ENCODE peak calls at places on chromosomes 7 and 10, in seven cellular contexts. J is H1, C is spleen, F is gastrocnemius medialis, X is PC-3, R is heart left ventricle, G is left ventricle myocardium inferior. H is an unnamed sample.
A peak's percentile ranks its signal among the peaks of the same experiment; 100 is the strongest.

GRCh38 chr7:101271021-101271420 is 26.1 kb upstream of the FIS1 start:
- DNase-seq in X (no peak), C (no peak), J (no peak), F (no peak), R (no peak), G (no peak), H (no peak)

GRCh38 chr7:48537561-48537960 is 366.3 kb downstream of the ABCA13 start:
- DNase-seq in J (no peak), R (no peak), X (peak; percentile 69), C (no peak), G (no peak), F (no peak), H (peak; percentile 86)

GRCh38 chr7:151923097-151923876 is 33.0 kb upstream of the GALNTL5 start:
- DNase-seq in X (no peak), C (peak; percentile 72), J (no peak), G (no peak), F (no peak), R (peak; percentile 29), H (no peak)

GRCh38 chr7:36644625-36645422 is 79.5 kb downstream of the AOAH start:
- DNase-seq in R (no peak), G (no peak), X (no peak), C (no peak), F (no peak), J (no peak), H (no peak)

GRCh38 chr10:75788394-75789205 is 357.2 kb downstream of the LRMDA start:
- DNase-seq in R (no peak), X (peak; percentile 80), G (no peak), F (peak; percentile 14), C (no peak), J (no peak), H (no peak)

GRCh38 chr10:74373059-74373458 is 222.0 kb downstream of the ADK start:
- DNase-seq in C (no peak), F (no peak), G (no peak), J (no peak), X (no peak), R (no peak), H (no peak)

GRCh38 chr7:20797174-20798080 is 10.7 kb upstream of the SP8 start:
- DNase-seq in R (no peak), F (no peak), X (no peak), G (no peak), C (no peak), J (no peak), H (no peak)

GRCh38 chr10:104479906-104480579 is 126.4 kb downstream of the CFAP58 start:
- DNase-seq in G (no peak), C (no peak), F (no peak), R (no peak), J (no peak), X (no peak), H (no peak)

GRCh38 chr10:131355116-131355515 is 43.6 kb upstream of the TCERG1L start:
- DNase-seq in G (no peak), J (no peak), R (no peak), X (no peak), F (no peak), C (no peak), H (no peak)

GRCh38 chr10:24483701-24484100 is 240.0 kb downstream of the ARHGAP21 start:
- DNase-seq in R (no peak), J (peak; percentile 54), X (peak; percentile 91), G (no peak), F (no peak), C (no peak), H (peak; percentile 99)

GRCh38 chr10:114714281-114714741 is 56.2 kb upstream of the ABLIM1 start:
- DNase-seq in X (peak; percentile 94), C (no peak), G (peak; percentile 43), F (no peak), R (peak; percentile 54), J (no peak), H (peak; percentile 69)

GRCh38 chr7:143047327-143047726 is 4.8 kb upstream of the OR6V1 start:
- DNase-seq in R (no peak), F (no peak), C (no peak), G (no peak), J (no peak), X (no peak), H (no peak)

GRCh38 chr7:78261739-78262138 is 463.2 kb downstream of the PHTF2 start:
- DNase-seq in R (no peak), J (no peak), G (no peak), C (no peak), X (no peak), F (no peak), H (no peak)

GRCh38 chr10:51170518-51171245 is 96.4 kb downstream of the PRKG1 start:
- DNase-seq in F (no peak), R (no peak), C (no peak), G (no peak), J (no peak), X (peak; percentile 87), H (no peak)

GRCh38 chr10:34746094-34746493 is 69.0 kb downstream of the PARD3 start:
- DNase-seq in J (no peak), X (peak; percentile 61), F (no peak), C (no peak), G (no peak), R (no peak), H (no peak)

GRCh38 chr10:123807444-123808035 is 84.1 kb downstream of the CPXM2 start:
- DNase-seq in F (no peak), J (no peak), R (no peak), G (no peak), X (no peak), C (no peak), H (peak; percentile 17)

GRCh38 chr7:128928159-128928558 is 9.6 kb upstream of the IRF5 start:
- DNase-seq in F (no peak), C (no peak), R (no peak), J (no peak), X (no peak), G (no peak), H (no peak)

GRCh38 chr7:21253740-21254687 is 173.9 kb upstream of the SP4 start:
- DNase-seq in J (peak; percentile 38), R (peak; percentile 9), C (no peak), G (no peak), X (peak; percentile 79), F (no peak), H (peak; percentile 16)

GRCh38 chr7:87767827-87768226 is 108.3 kb downstream of the SLC25A40 start:
- DNase-seq in F (no peak), G (no peak), J (no peak), R (no peak), X (peak; percentile 14), C (no peak), H (no peak)

GRCh38 chr10:50807851-50808776 is 68.4 kb downstream of the ASAH2B start:
- DNase-seq in F (no peak), X (no peak), J (no peak), C (no peak), R (no peak), G (no peak), H (no peak)

GRCh38 chr7:2037805-2038635 is 194.7 kb downstream of the MAD1L1 start:
- DNase-seq in J (no peak), X (no peak), C (peak; percentile 60), R (no peak), G (peak; percentile 53), F (no peak), H (no peak)

GRCh38 chr10:29493697-29494096 is 141.1 kb downstream of the SVIL start:
- DNase-seq in R (no peak), F (no peak), X (no peak), J (no peak), G (no peak), C (no peak), H (no peak)
- H3K27ac ChIP-seq in R (no peak overlapping the region), F (peak overlapping the region; percentile 47), X (no peak overlapping the region), J (no peak overlapping the region), G (no peak overlapping the region), C (no peak overlapping the region), H (no peak overlapping the region)

GRCh38 chr7:4737300-4737699 is 38.1 kb upstream of the AP5Z1 start:
- DNase-seq in F (no peak), X (no peak), R (no peak), G (no peak), J (no peak), C (no peak), H (no peak)

GRCh38 chr7:4742051-4742573 is 33.3 kb upstream of the AP5Z1 start:
- DNase-seq in R (no peak), C (no peak), X (no peak), J (no peak), F (no peak), G (no peak), H (no peak)

GRCh38 chr7:4738711-4739527 is 36.5 kb upstream of the AP5Z1 start:
- DNase-seq in C (no peak), X (no peak), J (no peak), R (peak; percentile 60), G (no peak), F (no peak), H (no peak)

GRCh38 chr7:4740796-4741195 is 34.6 kb upstream of the AP5Z1 start:
- DNase-seq in X (no peak), R (no peak), J (no peak), F (no peak), C (no peak), G (no peak), H (no peak)

GRCh38 chr7:4739528-4739992 is 35.9 kb upstream of the AP5Z1 start:
- DNase-seq in X (no peak), J (no peak), R (peak; percentile 60), F (peak; percentile 82), C (no peak), G (no peak), H (no peak)
- TF ChIP-seq CTCF in X (no peak), J (no peak), R (peak; percentile 59), F (peak; percentile 52), C (peak; percentile 39), G (peak; percentile 71), H (no peak)

DNA sequence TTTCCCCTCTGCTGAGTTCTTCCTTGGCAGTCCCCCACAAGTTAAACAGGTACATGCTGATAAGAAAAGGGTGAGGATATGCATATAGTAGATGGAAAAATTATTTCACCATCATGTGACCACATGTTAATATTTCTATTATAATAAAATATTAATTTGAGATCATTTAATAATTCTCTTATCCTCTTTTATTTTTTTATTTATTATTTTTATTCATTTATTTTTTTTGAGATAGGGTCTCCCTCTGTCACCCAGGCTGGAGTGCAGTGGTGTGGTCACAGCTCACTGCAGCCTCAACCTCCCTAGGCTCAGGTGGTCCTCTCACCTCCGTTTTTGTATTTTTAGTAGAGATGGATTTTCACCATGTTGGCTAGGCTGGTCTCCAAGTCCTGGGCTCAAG is 11.6 kb upstream of the GLI3 start:
- DNase-seq in G (no peak), J (no peak), X (no peak), R (no peak), F (no peak), C (no peak), H (no peak)
- H3K27ac ChIP-seq in G (no peak overlapping the region), J (no peak overlapping the region), X (no peak overlapping the region), R (no peak overlapping the region), F (no peak overlapping the region), C (no peak overlapping the region), H (no peak overlapping the region)

GRCh38 chr7:83937930-83938329 is 256.7 kb downstream of the SEMA3A start:
- DNase-seq in C (no peak), X (no peak), G (no peak), J (no peak), F (no peak), R (no peak), H (no peak)

GRCh38 chr7:83936056-83936703 is 258.4 kb downstream of the SEMA3A start:
- DNase-seq in J (peak; percentile 47), C (no peak), G (peak; percentile 18), R (peak; percentile 22), X (peak; percentile 76), F (no peak), H (peak; percentile 46)

GRCh38 chr7:83930262-83930661 is 264.3 kb downstream of the SEMA3A start:
- DNase-seq in J (no peak), C (no peak), F (no peak), X (no peak), R (no peak), G (no peak), H (no peak)

GRCh38 chr7:83931968-83932367 is 262.6 kb downstream of the SEMA3A start:
- DNase-seq in R (no peak), F (no peak), C (no peak), X (no peak), G (no peak), J (no peak), H (no peak)

GRCh38 chr7:83934118-83934734 is 260.4 kb downstream of the SEMA3A start:
- DNase-seq in J (no peak), R (no peak), F (no peak), X (peak; percentile 24), C (no peak), G (no peak), H (no peak)
- TF ChIP-seq CTCF in J (no peak), R (peak; percentile 31), F (no peak), X (peak; percentile 34), C (no peak), G (peak; percentile 19), H (peak; percentile 53)

H was measured in foreskin keratinocyte.